ENCODE peak calls at places on chromosomes 2 and 18, in six cellular contexts. M, D, H, Y, S and Z are unnamed samples.

GRCh38 chr2:162711832-162712540 is 126.6 kb downstream of the KCNH7 start:
- DNase-seq in D (no peak), S (no peak), H (no peak), M (no peak), Y (no peak), Z (no peak)

GRCh38 chr2:37720533-37721218 is 49.2 kb upstream of the CDC42EP3 start:
- DNase-seq in S (no peak), H (no peak), M (peak; percentile 64), D (no peak), Y (peak; percentile 79), Z (no peak)

GRCh38 chr2:151716721-151717120 is 17.6 kb downstream of the NEB start:
- DNase-seq in M (peak; percentile 1), D (no peak), Y (peak; percentile 14), H (no peak), S (no peak), Z (no peak)

GRCh38 chr2:113964436-113964835 is 74.5 kb downstream of the ACTR3 start:
- DNase-seq in H (no peak), D (no peak), S (no peak), Y (no peak), M (no peak), Z (no peak)

GRCh38 chr2:169734172-169734847 is 678 bp downstream of the KLHL23 start:
- DNase-seq in S (no peak), H (no peak), D (no peak), M (no peak), Y (peak; percentile 53), Z (no peak)

GRCh38 chr2:33131820-33132219 is 185.1 kb downstream of the LTBP1 start:
- DNase-seq in M (peak; percentile 20), Y (peak; percentile 45), H (no peak), S (no peak), D (no peak), Z (no peak)

GRCh38 chr18:62435435-62436031 is 87.3 kb upstream of the ZCCHC2 start:
- DNase-seq in M (no peak), S (no peak), H (no peak), Y (no peak), D (no peak), Z (no peak)

GRCh38 chr18:12242658-12243260 is 11.4 kb upstream of the CIDEA start:
- DNase-seq in H (no peak), M (no peak), D (no peak), Y (no peak), S (no peak), Z (no peak)

GRCh38 chr2:149579972-149580882 is 7.3 kb downstream of the MMADHC start:
- DNase-seq in H (no peak), S (no peak), Y (peak; percentile 35), M (peak; percentile 57), D (no peak), Z (no peak)

GRCh38 chr18:45059695-45060094 is 379.0 kb downstream of the SETBP1 start:
- DNase-seq in Y (peak; percentile 88), M (peak; percentile 81), H (no peak), S (peak; percentile 27), D (no peak), Z (no peak)

GRCh38 chr18:11167778-11168177 is 18.4 kb upstream of the PIEZO2 start:
- DNase-seq in H (no peak), D (no peak), Y (peak; percentile 79), S (no peak), M (peak; percentile 31), Z (no peak)